ENCODE peak calls at places on chromosomes 6 and 20, in ten cellular contexts. One of them, this sample, is unnamed.

GRCh38 chr6:12348530-12349511 is 58.7 kb downstream of the EDN1 start:
- DNase-seq in breast epithelium: no peak
- DNase-seq in cardiac muscle cell: no peak
- DNase-seq in NT2/D1: no peak
- DNase-seq in spleen: no peak
- DNase-seq in pancreas: no peak
- DNase-seq in psoas muscle: no peak
- DNase-seq in right lobe of liver: no peak
- DNase-seq in sigmoid colon: no peak
- DNase-seq in RWPE2: peak; percentile 77
- DNase-seq in this sample: no peak

GRCh38 chr6:167523426-167523825 is 198.5 kb downstream of the TTLL2 start:
- DNase-seq in cardiac muscle cell: no peak
- DNase-seq in pancreas: no peak
- DNase-seq in RWPE2: no peak
- DNase-seq in breast epithelium: no peak
- DNase-seq in psoas muscle: no peak
- DNase-seq in spleen: no peak
- DNase-seq in right lobe of liver: no peak
- DNase-seq in sigmoid colon: no peak
- DNase-seq in NT2/D1: no peak
- DNase-seq in this sample: no peak

GRCh38 chr20:20457392-20458126 is 89.7 kb downstream of the INSM1 start:
- DNase-seq in right lobe of liver: no peak
- DNase-seq in RWPE2: no peak
- DNase-seq in psoas muscle: no peak
- DNase-seq in sigmoid colon: no peak
- DNase-seq in breast epithelium: no peak
- DNase-seq in spleen: no peak
- DNase-seq in pancreas: no peak
- DNase-seq in cardiac muscle cell: no peak
- DNase-seq in NT2/D1: no peak
- DNase-seq in this sample: no peak

GRCh38 chr6:26420607-26421235 is 18.6 kb downstream of the BTN3A1 start:
- DNase-seq in RWPE2: no peak
- DNase-seq in spleen: no peak
- DNase-seq in psoas muscle: no peak
- DNase-seq in breast epithelium: no peak
- DNase-seq in NT2/D1: no peak
- DNase-seq in cardiac muscle cell: peak; percentile 52
- DNase-seq in sigmoid colon: no peak
- DNase-seq in pancreas: no peak
- DNase-seq in right lobe of liver: no peak
- DNase-seq in this sample: no peak

GRCh38 chr20:54085910-54086309 is 15.5 kb upstream of the BCAS1 start:
- DNase-seq in psoas muscle: no peak
- DNase-seq in spleen: no peak
- DNase-seq in cardiac muscle cell: no peak
- DNase-seq in pancreas: no peak
- DNase-seq in sigmoid colon: no peak
- DNase-seq in breast epithelium: no peak
- DNase-seq in NT2/D1: no peak
- DNase-seq in right lobe of liver: no peak
- DNase-seq in RWPE2: no peak
- DNase-seq in this sample: no peak

GRCh38 chr6:138035070-138035469 is 72.1 kb downstream of the PERP start:
- DNase-seq in NT2/D1: no peak
- DNase-seq in pancreas: no peak
- DNase-seq in cardiac muscle cell: no peak
- DNase-seq in breast epithelium: no peak
- DNase-seq in RWPE2: peak; percentile 98
- DNase-seq in spleen: no peak
- DNase-seq in psoas muscle: no peak
- DNase-seq in sigmoid colon: no peak
- DNase-seq in right lobe of liver: no peak
- DNase-seq in this sample: no peak

GRCh38 chr6:143845033-143845432 is 1.9 kb downstream of the LTV1 start:
- DNase-seq in psoas muscle: no peak
- DNase-seq in spleen: no peak
- DNase-seq in NT2/D1: no peak
- DNase-seq in breast epithelium: no peak
- DNase-seq in sigmoid colon: no peak
- DNase-seq in pancreas: no peak
- DNase-seq in RWPE2: no peak
- DNase-seq in cardiac muscle cell: no peak
- DNase-seq in right lobe of liver: no peak
- DNase-seq in this sample: no peak

GRCh38 chr20:33694666-33695065 is 8.5 kb upstream of the E2F1 start:
- DNase-seq in sigmoid colon: no peak
- DNase-seq in psoas muscle: no peak
- DNase-seq in cardiac muscle cell: no peak
- DNase-seq in spleen: no peak
- DNase-seq in right lobe of liver: no peak
- DNase-seq in pancreas: no peak
- DNase-seq in breast epithelium: no peak
- DNase-seq in RWPE2: no peak
- DNase-seq in NT2/D1: no peak
- DNase-seq in this sample: no peak

GRCh38 chr20:46118481-46119020 is 437 bp downstream of the CD40 start:
- DNase-seq in spleen: peak; percentile 87
- DNase-seq in cardiac muscle cell: no peak
- DNase-seq in pancreas: peak; percentile 41
- DNase-seq in sigmoid colon: peak; percentile 73
- DNase-seq in right lobe of liver: peak; percentile 44
- DNase-seq in NT2/D1: no peak
- DNase-seq in breast epithelium: no peak
- DNase-seq in RWPE2: peak; percentile 88
- DNase-seq in psoas muscle: peak; percentile 35
- DNase-seq in this sample: peak; percentile 40

GRCh38 chr6:30200551-30201281 is 12.5 kb downstream of the TRIM26 start:
- DNase-seq in right lobe of liver: peak; percentile 60
- DNase-seq in RWPE2: no peak
- DNase-seq in breast epithelium: no peak
- DNase-seq in cardiac muscle cell: no peak
- DNase-seq in pancreas: no peak
- DNase-seq in psoas muscle: no peak
- DNase-seq in spleen: no peak
- DNase-seq in NT2/D1: no peak
- DNase-seq in sigmoid colon: no peak
- DNase-seq in this sample: no peak

GRCh38 chr6:84486526-84486925 is 259.1 kb upstream of the CEP162 start:
- DNase-seq in RWPE2: no peak
- DNase-seq in pancreas: no peak
- DNase-seq in sigmoid colon: no peak
- DNase-seq in NT2/D1: no peak
- DNase-seq in spleen: no peak
- DNase-seq in right lobe of liver: no peak
- DNase-seq in cardiac muscle cell: no peak
- DNase-seq in breast epithelium: no peak
- DNase-seq in psoas muscle: no peak
- DNase-seq in this sample: no peak

GRCh38 chr6:47188588-47189021 is 121.1 kb downstream of the TNFRSF21 start:
- DNase-seq in sigmoid colon: no peak
- DNase-seq in psoas muscle: no peak
- DNase-seq in breast epithelium: no peak
- DNase-seq in spleen: no peak
- DNase-seq in NT2/D1: no peak
- DNase-seq in cardiac muscle cell: no peak
- DNase-seq in right lobe of liver: peak; percentile 32
- DNase-seq in pancreas: no peak
- DNase-seq in RWPE2: peak; percentile 87
- DNase-seq in this sample: no peak

GRCh38 chr20:49676581-49677291 is 36.9 kb downstream of the B4GALT5 start:
- DNase-seq in sigmoid colon: no peak
- DNase-seq in RWPE2: no peak
- DNase-seq in right lobe of liver: peak; percentile 34
- DNase-seq in spleen: no peak
- DNase-seq in pancreas: no peak
- DNase-seq in NT2/D1: no peak
- DNase-seq in breast epithelium: no peak
- DNase-seq in cardiac muscle cell: no peak
- DNase-seq in psoas muscle: no peak
- DNase-seq in this sample: no peak

GRCh38 chr6:73314577-73315492 is 39.2 kb downstream of the DPPA5 start:
- DNase-seq in RWPE2: no peak
- DNase-seq in spleen: no peak
- DNase-seq in right lobe of liver: no peak
- DNase-seq in pancreas: no peak
- DNase-seq in breast epithelium: no peak
- DNase-seq in sigmoid colon: no peak
- DNase-seq in cardiac muscle cell: no peak
- DNase-seq in psoas muscle: no peak
- DNase-seq in NT2/D1: no peak
- DNase-seq in this sample: no peak

DNA sequence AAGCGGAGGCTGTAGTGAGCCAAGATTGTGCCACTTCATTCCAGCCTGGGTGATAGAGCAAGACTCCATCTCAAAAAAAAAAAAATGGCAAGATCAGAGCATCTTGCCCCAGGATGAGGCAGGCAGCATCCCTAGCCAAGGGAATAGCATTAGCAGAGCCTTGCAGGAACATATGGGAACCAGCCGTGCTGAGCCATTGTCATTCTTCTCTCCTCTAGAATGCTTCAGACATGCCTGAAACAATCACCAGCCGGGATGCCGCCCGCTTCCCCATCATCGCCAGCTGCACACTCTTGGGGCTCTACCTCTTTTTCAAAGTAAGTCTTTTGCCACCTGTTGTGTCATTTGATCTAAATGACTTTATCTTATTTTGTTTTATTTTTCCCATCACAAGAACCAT is 13.0 kb downstream of the HM13 start:
- DNase-seq in breast epithelium: no peak
- DNase-seq in spleen: no peak
- DNase-seq in sigmoid colon: no peak
- DNase-seq in right lobe of liver: no peak
- DNase-seq in psoas muscle: no peak
- DNase-seq in cardiac muscle cell: no peak
- DNase-seq in NT2/D1: no peak
- DNase-seq in pancreas: no peak
- DNase-seq in RWPE2: no peak
- DNase-seq in this sample: no peak
- H3K36me3 ChIP-seq in breast epithelium: no peaks in the 10 kb centered on the region
- H3K36me3 ChIP-seq in spleen: peaks cover 85% of the 10 kb centered on the region
- H3K36me3 ChIP-seq in sigmoid colon: peaks cover 69% of the 10 kb centered on the region
- H3K36me3 ChIP-seq in right lobe of liver: no peaks in the 10 kb centered on the region
- H3K36me3 ChIP-seq in psoas muscle: peaks cover 60% of the 10 kb centered on the region
- H3K36me3 ChIP-seq in cardiac muscle cell: peaks cover 26% of the 10 kb centered on the region
- H3K36me3 ChIP-seq in NT2/D1: peaks cover 62% of the 10 kb centered on the region
- H3K36me3 ChIP-seq in pancreas: peaks cover 22% of the 10 kb centered on the region
- H3K36me3 ChIP-seq in RWPE2: peaks cover 96% of the 10 kb centered on the region
- H3K36me3 ChIP-seq in this sample: peaks cover 80% of the 10 kb centered on the region

DNA sequence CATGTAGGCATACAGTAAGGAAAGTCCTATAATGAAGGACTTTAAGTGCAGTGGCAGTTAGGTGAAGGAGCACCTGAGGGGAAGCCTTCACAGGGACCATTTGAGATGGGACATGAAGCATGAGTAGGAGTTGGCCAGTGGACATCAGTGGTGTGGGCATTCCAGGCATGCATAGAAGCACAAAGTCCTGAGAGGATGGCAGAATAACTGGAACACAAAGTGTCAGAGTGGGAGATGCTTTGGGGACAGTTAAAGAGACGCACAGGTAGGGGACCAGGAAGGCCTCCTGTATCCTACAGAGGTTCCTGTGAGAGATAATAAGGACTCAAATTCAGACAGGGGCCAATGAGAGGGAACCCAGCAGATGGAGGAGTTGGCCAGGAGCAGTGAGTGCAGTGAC is 26.4 kb upstream of the EFHC1 start:
- DNase-seq in psoas muscle: no peak
- DNase-seq in pancreas: no peak
- DNase-seq in spleen: no peak
- DNase-seq in sigmoid colon: no peak
- DNase-seq in breast epithelium: no peak
- DNase-seq in cardiac muscle cell: no peak
- DNase-seq in right lobe of liver: no peak
- DNase-seq in NT2/D1: no peak
- DNase-seq in RWPE2: no peak
- DNase-seq in this sample: no peak
- H3K4me1 ChIP-seq in psoas muscle: no peaks in the 10 kb centered on the region
- H3K4me1 ChIP-seq in pancreas: peaks cover 9% of the 10 kb centered on the region
- H3K4me1 ChIP-seq in spleen: peaks cover 57% of the 10 kb centered on the region
- H3K4me1 ChIP-seq in sigmoid colon: peaks cover 15% of the 10 kb centered on the region
- H3K4me1 ChIP-seq in breast epithelium: peaks cover 6% of the 10 kb centered on the region
- H3K4me1 ChIP-seq in cardiac muscle cell: no peaks in the 10 kb centered on the region
- H3K4me1 ChIP-seq in right lobe of liver: no peaks in the 10 kb centered on the region
- H3K4me1 ChIP-seq in NT2/D1: no peaks in the 10 kb centered on the region
- H3K4me1 ChIP-seq in RWPE2: peaks cover 29% of the 10 kb centered on the region
- H3K4me1 ChIP-seq in this sample: peaks cover 20% of the 10 kb centered on the region

GRCh38 chr20:37670426-37670825 is 23.4 kb upstream of the CTNNBL1 start:
- DNase-seq in spleen: no peak
- DNase-seq in psoas muscle: peak; percentile 55
- DNase-seq in breast epithelium: no peak
- DNase-seq in pancreas: peak; percentile 34
- DNase-seq in cardiac muscle cell: no peak
- DNase-seq in RWPE2: no peak
- DNase-seq in sigmoid colon: peak; percentile 73
- DNase-seq in NT2/D1: no peak
- DNase-seq in right lobe of liver: no peak
- DNase-seq in this sample: no peak
- H3K4me3 ChIP-seq in spleen: peak overlapping the region; percentile 9
- H3K4me3 ChIP-seq in psoas muscle: peak overlapping the region; percentile 55
- H3K4me3 ChIP-seq in breast epithelium: peak overlapping the region; percentile 58
- H3K4me3 ChIP-seq in pancreas: no peak overlapping the region
- H3K4me3 ChIP-seq in cardiac muscle cell: no peak overlapping the region
- H3K4me3 ChIP-seq in RWPE2: no peak overlapping the region
- H3K4me3 ChIP-seq in sigmoid colon: peak overlapping the region; percentile 29
- H3K4me3 ChIP-seq in NT2/D1: no peak overlapping the region
- H3K4me3 ChIP-seq in right lobe of liver: no peak overlapping the region
- H3K4me3 ChIP-seq in this sample: peak overlapping the region; percentile 49

GRCh38 chr6:44442833-44443444 is 55.4 kb downstream of the CDC5L start:
- DNase-seq in cardiac muscle cell: no peak
- DNase-seq in breast epithelium: no peak
- DNase-seq in spleen: no peak
- DNase-seq in pancreas: no peak
- DNase-seq in NT2/D1: no peak
- DNase-seq in psoas muscle: no peak
- DNase-seq in RWPE2: no peak
- DNase-seq in sigmoid colon: no peak
- DNase-seq in right lobe of liver: no peak
- DNase-seq in this sample: no peak

GRCh38 chr6:44446626-44447297 is 59.3 kb downstream of the CDC5L start:
- DNase-seq in spleen: no peak
- DNase-seq in sigmoid colon: no peak
- DNase-seq in psoas muscle: no peak
- DNase-seq in breast epithelium: no peak
- DNase-seq in NT2/D1: no peak
- DNase-seq in right lobe of liver: no peak
- DNase-seq in pancreas: no peak
- DNase-seq in cardiac muscle cell: no peak
- DNase-seq in RWPE2: no peak
- DNase-seq in this sample: no peak

GRCh38 chr6:44441091-44441855 is 53.8 kb downstream of the CDC5L start:
- DNase-seq in NT2/D1: no peak
- DNase-seq in breast epithelium: no peak
- DNase-seq in sigmoid colon: no peak
- DNase-seq in pancreas: no peak
- DNase-seq in spleen: no peak
- DNase-seq in right lobe of liver: no peak
- DNase-seq in psoas muscle: no peak
- DNase-seq in RWPE2: no peak
- DNase-seq in cardiac muscle cell: no peak
- DNase-seq in this sample: no peak

GRCh38 chr6:44442235-44442634 is 54.7 kb downstream of the CDC5L start:
- DNase-seq in cardiac muscle cell: no peak
- DNase-seq in RWPE2: no peak
- DNase-seq in psoas muscle: no peak
- DNase-seq in breast epithelium: no peak
- DNase-seq in pancreas: no peak
- DNase-seq in right lobe of liver: no peak
- DNase-seq in spleen: no peak
- DNase-seq in sigmoid colon: no peak
- DNase-seq in NT2/D1: no peak
- DNase-seq in this sample: no peak

GRCh38 chr6:44444853-44445252 is 57.3 kb downstream of the CDC5L start:
- DNase-seq in right lobe of liver: no peak
- DNase-seq in pancreas: no peak
- DNase-seq in NT2/D1: no peak
- DNase-seq in psoas muscle: no peak
- DNase-seq in breast epithelium: no peak
- DNase-seq in cardiac muscle cell: no peak
- DNase-seq in RWPE2: no peak
- DNase-seq in spleen: no peak
- DNase-seq in sigmoid colon: no peak
- DNase-seq in this sample: no peak
- H3K36me3 ChIP-seq in right lobe of liver: no peaks in the 10 kb centered on the region
- H3K36me3 ChIP-seq in pancreas: no peaks in the 10 kb centered on the region
- H3K36me3 ChIP-seq in NT2/D1: peaks cover 21% of the 10 kb centered on the region
- H3K36me3 ChIP-seq in psoas muscle: peaks cover 38% of the 10 kb centered on the region
- H3K36me3 ChIP-seq in breast epithelium: peaks cover 10% of the 10 kb centered on the region
- H3K36me3 ChIP-seq in cardiac muscle cell: peaks cover 9% of the 10 kb centered on the region
- H3K36me3 ChIP-seq in RWPE2: peaks cover 58% of the 10 kb centered on the region
- H3K36me3 ChIP-seq in spleen: peaks cover 100% of the 10 kb centered on the region
- H3K36me3 ChIP-seq in sigmoid colon: peaks cover 48% of the 10 kb centered on the region
- H3K36me3 ChIP-seq in this sample: peaks cover 63% of the 10 kb centered on the region

This sample was measured in left ventricle myocardium inferior.